ENCODE peak calls at places on chromosomes 2 and 18, in nine cellular contexts. Q is activated CD4-positive, alpha-beta T cell treated with anti-CD3 and anti-CD28 coated beads, Interleukin-2, amount 10 ng/mL, durations not matched to agents 7 days and 5 days; U is OCI-LY7; N is stomach; W is mesenteric fat pad; B is stimulated activated CD4-positive, alpha-beta T cell treated with anti-CD3 and anti-CD28 coated beads, TNF-alpha, amount 100 ng/mL, for 48 hours; C is fibroblast of lung; S is activated T-cell treated with anti-CD3 and anti-CD28 coated beads, Interleukin-2, amount 50 U/mL, for 1 hour; L is SK-MEL-5. R is an unnamed sample.

GRCh38 chr2:240405133-240405532 is 30.3 kb upstream of the GPC1 start:
- DNase-seq in U (no peak), W (peak), B (no peak), N (peak), L (no peak), S (no peak), Q (no peak), C (no peak), R (no peak)

GRCh38 chr18:43780782-43781340 is 503.6 kb upstream of the SYT4 start:
- DNase-seq in C (peak), L (no peak), B (no peak), N (no peak), U (no peak), S (no peak), W (no peak), Q (no peak), R (no peak)

GRCh38 chr2:88656690-88657089 is 29.4 kb upstream of the EIF2AK3 start:
- DNase-seq in Q (no peak), C (peak), B (no peak), L (peak), U (no peak), S (no peak), N (no peak), W (no peak), R (no peak)

GRCh38 chr2:173550143-173550542 is 195.5 kb downstream of the CDCA7 start:
- DNase-seq in S (no peak), U (no peak), L (no peak), B (no peak), W (no peak), C (peak), N (no peak), Q (no peak), R (no peak)

GRCh38 chr2:200609027-200609614 is 23.3 kb downstream of the AOX1 start:
- DNase-seq in Q (no peak), U (no peak), B (no peak), N (no peak), S (no peak), W (no peak), C (peak), L (no peak), R (no peak)

GRCh38 chr2:216104691-216105090 is 4.5 kb upstream of the XRCC5 start:
- DNase-seq in W (no peak), U (no peak), Q (no peak), L (no peak), B (no peak), S (no peak), N (no peak), C (no peak), R (no peak)

GRCh38 chr2:33121925-33122324 is 175.2 kb downstream of the LTBP1 start:
- DNase-seq in W (no peak), L (no peak), B (no peak), C (no peak), Q (no peak), U (no peak), S (no peak), N (no peak), R (no peak)

GRCh38 chr2:117935954-117936353 is 77.9 kb downstream of the CCDC93 start:
- DNase-seq in W (no peak), B (no peak), L (no peak), U (no peak), S (no peak), N (no peak), C (no peak), Q (no peak), R (no peak)

GRCh38 chr2:215360596-215360995 is 48.7 kb downstream of the ATIC start:
- DNase-seq in L (no peak), Q (no peak), U (no peak), N (no peak), W (no peak), S (no peak), C (no peak), B (no peak), R (no peak)

GRCh38 chr2:189579585-189579984 is 1.0 kb downstream of the SLC40A1 start:
- DNase-seq in W (no peak), N (no peak), L (no peak), B (no peak), S (no peak), Q (no peak), U (no peak), C (no peak), R (peak)

GRCh38 chr2:103525757-103526156 is 763.9 kb downstream of the TMEM182 start:
- DNase-seq in Q (no peak), C (no peak), N (no peak), L (no peak), S (no peak), W (no peak), B (no peak), U (no peak), R (no peak)

GRCh38 chr2:214810670-214811069 is 1.2 kb upstream of the BARD1 start:
- DNase-seq in W (no peak), L (no peak), Q (no peak), N (no peak), U (no peak), C (no peak), B (no peak), S (no peak), R (no peak)

GRCh38 chr18:7291046-7291445 is 60.2 kb downstream of the LRRC30 start:
- DNase-seq in L (no peak), S (no peak), W (no peak), C (no peak), U (no peak), N (no peak), Q (no peak), B (no peak), R (no peak)

GRCh38 chr18:59478591-59478990 is 119.5 kb upstream of the LMAN1 start:
- DNase-seq in B (no peak), W (no peak), U (no peak), L (no peak), Q (no peak), N (no peak), S (no peak), C (peak), R (no peak)

GRCh38 chr2:172208881-172209325 is 106.2 kb upstream of the DLX2 start:
- DNase-seq in W (no peak), L (no peak), S (no peak), C (peak), B (no peak), Q (no peak), N (no peak), U (no peak), R (peak)

GRCh38 chr18:48673456-48674197 is 134.8 kb downstream of the CTIF start:
- DNase-seq in S (no peak), B (no peak), N (no peak), Q (no peak), W (peak), C (no peak), U (peak), L (no peak), R (no peak)

R was measured in KBM-7.